ENCODE peak calls at places on chromosomes 5 and 9, in eight cellular contexts. T, O, I, M, Z, J, V and D are unnamed samples.

GRCh38 chr5:96683392-96683791 is 21.2 kb downstream of the CAST start:
- DNase-seq in T (no peak), O (no peak), I (no peak), M (no peak), Z (no peak), J (no peak), V (no peak), D (no peak)

GRCh38 chr9:78064075-78064474 is 32.5 kb upstream of the GNAQ start:
- DNase-seq in T (no peak), O (no peak), I (no peak), M (no peak), Z (no peak), J (no peak), V (no peak), D (no peak)

GRCh38 chr5:54383225-54383624 is 72.3 kb upstream of the HSPB3 start:
- DNase-seq in T (no peak), O (no peak), I (no peak), M (no peak), Z (no peak), J (no peak), V (no peak), D (no peak)

GRCh38 chr5:76180817-76181805 is 97.9 kb downstream of the SV2C start:
- DNase-seq in T (no peak), O (no peak), I (no peak), M (no peak), Z (peak; percentile 21), J (no peak), V (no peak), D (no peak)

GRCh38 chr9:20040991-20041606 is 252.3 kb upstream of the SLC24A2 start:
- DNase-seq in T (no peak), O (no peak), I (no peak), M (no peak), Z (no peak), J (no peak), V (no peak), D (no peak)

GRCh38 chr5:87347841-87348240 is 64.9 kb downstream of the CCNH start:
- DNase-seq in T (no peak), O (no peak), I (no peak), M (no peak), Z (no peak), J (no peak), V (no peak), D (no peak)

GRCh38 chr5:145244788-145245187 is 590.4 kb downstream of the PRELID2 start:
- DNase-seq in T (no peak), O (no peak), I (no peak), M (no peak), Z (no peak), J (no peak), V (no peak), D (no peak)

GRCh38 chr9:101311759-101312420 is 72.9 kb downstream of the BAAT start:
- DNase-seq in T (no peak), O (peak; percentile 7), I (no peak), M (peak; percentile 48), Z (no peak), J (no peak), V (no peak), D (peak; percentile 36)

GRCh38 chr9:125867752-125868400 is 120.7 kb downstream of the PBX3 start:
- DNase-seq in T (no peak), O (no peak), I (no peak), M (no peak), Z (no peak), J (no peak), V (no peak), D (no peak)

GRCh38 chr5:115028557-115028956 is 141.2 kb downstream of the TRIM36 start:
- DNase-seq in T (no peak), O (no peak), I (no peak), M (no peak), Z (no peak), J (no peak), V (no peak), D (no peak)

GRCh38 chr5:54309237-54309636 is 1.1 kb downstream of the ARL15 start:
- DNase-seq in T (no peak), O (no peak), I (no peak), M (no peak), Z (no peak), J (no peak), V (no peak), D (no peak)

GRCh38 chr5:44952376-44952775 is 143.6 kb downstream of the MRPS30 start:
- DNase-seq in T (no peak), O (no peak), I (no peak), M (no peak), Z (no peak), J (no peak), V (no peak), D (no peak)

GRCh38 chr9:119898316-119898715 is 529.1 kb upstream of the BRINP1 start:
- DNase-seq in T (no peak), O (no peak), I (no peak), M (no peak), Z (no peak), J (no peak), V (no peak), D (no peak)

GRCh38 chr9:86783884-86784283 is 163.4 kb downstream of the GAS1 start:
- DNase-seq in T (no peak), O (no peak), I (no peak), M (no peak), Z (no peak), J (no peak), V (no peak), D (no peak)

GRCh38 chr5:107894361-107894760 is 223.6 kb upstream of the EFNA5 start:
- DNase-seq in T (no peak), O (no peak), I (no peak), M (no peak), Z (no peak), J (no peak), V (no peak), D (no peak)

GRCh38 chr5:53368516-53368915 is 111.9 kb upstream of the FST start:
- DNase-seq in T (no peak), O (no peak), I (no peak), M (no peak), Z (no peak), J (no peak), V (no peak), D (no peak)

GRCh38 chr9:121214005-121214404 is 12.3 kb upstream of the RAB14 start:
- DNase-seq in T (no peak), O (no peak), I (no peak), M (no peak), Z (no peak), J (no peak), V (no peak), D (no peak)

GRCh38 chr5:114362197-114362976 is 517 bp downstream of the KCNN2 start:
- DNase-seq in T (no peak), O (peak; percentile 46), I (no peak), M (no peak), Z (no peak), J (peak; percentile 56), V (no peak), D (no peak)

GRCh38 chr9:70420267-70421019 is 6.0 kb upstream of the KLF9 start:
- DNase-seq in T (peak; percentile 93), O (no peak), I (peak; percentile 95), M (peak; percentile 96), Z (peak; percentile 97), J (peak; percentile 91), V (peak; percentile 94), D (peak; percentile 85)

GRCh38 chr9:21873540-21874221 is 71.2 kb downstream of the MTAP start:
- DNase-seq in T (no peak), O (no peak), I (no peak), M (no peak), Z (no peak), J (no peak), V (no peak), D (no peak)

GRCh38 chr5:179805529-179806249 is 977 bp downstream of the MGAT4B start:
- DNase-seq in T (no peak), O (peak; percentile 78), I (no peak), M (no peak), Z (peak; percentile 16), J (peak; percentile 77), V (no peak), D (no peak)
- TF ChIP-seq POLR2A in T (no peak), O (no peak), I (peak; percentile 22), M (no peak), Z (no peak), J (peak; percentile 9), V (no peak), D (peak; percentile 14)

GRCh38 chr9:25917593-25918426 is 239.6 kb upstream of the TUSC1 start:
- DNase-seq in T (no peak), O (no peak), I (no peak), M (no peak), Z (no peak), J (no peak), V (no peak), D (no peak)
- TF ChIP-seq POLR2A in T (no peak), O (no peak), I (no peak), M (no peak), Z (no peak), J (no peak), V (no peak), D (no peak)

DNA sequence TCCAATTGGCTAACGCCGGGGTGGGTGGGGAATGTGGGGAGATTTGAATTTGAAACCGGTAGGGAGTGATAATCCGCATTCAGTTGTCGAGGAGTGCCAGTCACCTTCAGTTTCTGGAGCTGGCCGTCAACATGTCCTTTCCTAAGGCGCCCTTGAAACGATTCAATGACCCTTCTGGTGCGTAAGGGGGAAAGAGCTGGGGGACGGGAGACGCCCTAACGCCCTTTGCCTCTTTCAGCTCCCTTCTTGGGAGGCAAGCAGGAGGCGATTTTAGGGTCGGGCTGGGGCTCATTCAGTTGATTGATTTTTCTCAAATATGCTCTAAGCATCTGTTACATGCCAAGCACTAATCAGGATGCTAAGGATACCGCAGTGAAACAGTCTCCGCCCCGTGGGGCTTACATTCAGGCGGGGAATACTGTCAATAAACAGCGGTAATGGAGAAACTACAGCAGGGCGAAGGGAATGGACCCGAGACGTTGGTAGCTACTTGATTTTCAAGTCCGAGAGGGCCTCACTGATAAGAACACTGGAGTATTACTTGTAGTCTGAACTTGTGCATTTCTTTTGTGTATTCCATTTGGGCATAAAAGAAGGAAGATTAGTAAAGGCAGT is at the start of gene HMMR:
- DNase-seq in T (no peak), O (no peak), I (no peak), M (no peak), Z (no peak), J (no peak), V (no peak), D (no peak)
- TF ChIP-seq POLR2A in T (no peak), O (peak; percentile 83), I (no peak), M (no peak), Z (no peak), J (no peak), V (no peak), D (peak; percentile 74)

DNA sequence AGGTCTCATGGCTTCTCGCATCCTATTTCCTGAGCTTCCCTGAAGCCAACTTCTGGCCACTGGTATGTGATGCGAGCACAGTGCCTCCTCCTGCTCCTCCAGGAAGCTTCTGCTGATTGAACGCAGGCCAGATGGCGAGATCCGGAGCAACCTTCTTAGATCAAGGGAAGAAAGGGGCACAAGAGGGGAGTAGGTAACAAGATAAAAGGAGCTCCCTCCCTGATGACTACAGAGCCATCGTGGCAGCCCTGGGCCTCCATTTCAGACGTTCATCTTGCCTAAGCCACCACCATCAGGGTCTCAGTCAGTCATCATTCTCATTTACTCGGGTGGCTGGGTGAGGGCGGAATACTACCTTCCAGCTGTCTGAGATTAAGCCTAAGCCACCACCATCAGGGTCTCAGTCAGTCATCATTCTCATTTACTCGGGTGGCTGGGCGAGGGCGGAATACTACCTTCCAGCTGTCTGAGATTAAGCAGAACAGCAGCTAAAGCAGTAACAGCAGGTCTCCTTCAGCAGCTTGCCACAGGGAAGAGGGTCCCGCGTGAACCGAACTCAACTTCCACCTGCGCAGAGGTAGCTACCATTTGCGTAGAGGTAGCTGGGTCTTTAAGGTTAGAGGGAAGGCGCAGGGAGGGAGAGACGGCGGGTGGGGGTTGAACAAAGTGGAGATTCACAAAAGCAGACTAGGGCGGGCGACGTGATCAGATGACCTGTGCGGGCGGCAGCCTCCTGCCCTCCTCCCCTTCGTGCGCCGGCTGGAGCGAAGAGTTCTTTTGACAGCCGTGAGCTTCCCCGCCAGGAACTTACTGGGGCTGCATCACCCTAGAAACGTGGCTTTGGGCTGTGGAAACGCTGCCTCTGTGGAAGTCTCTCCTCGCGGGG is 27.9 kb upstream of the MGAT1 start:
- DNase-seq in T (peak; percentile 69), O (no peak), I (peak; percentile 83), M (peak; percentile 50), Z (no peak), J (peak; percentile 81), V (peak; percentile 74), D (no peak)
- TF ChIP-seq POLR2A in T (peak; percentile 27), O (peak; percentile 65), I (no peak), M (no peak), Z (no peak), J (peak; percentile 38), V (no peak), D (no peak)